ENCODE peak calls at places on chromosomes 3 and 15, in ten cellular contexts. D is adrenal gland; Z is GM23338; S is pancreas; H is PC-9; A is CD4-positive, CD25-positive, alpha-beta regulatory T cell; V is ovary; Y is IMR-90; W is brain microvascular endothelial cell; J is bronchial epithelial cell. K is an unnamed sample. For H3K36me3, the result is how much of the 10 kb centered on the place peaks cover.

GRCh38 chr3:46097691-46098241 is 70.5 kb upstream of the XCR1 start:
- DNase-seq in Z (no peak), S (no peak), Y (peak), J (no peak), A (no peak), D (no peak), V (no peak), H (peak), W (peak), K (no peak)

GRCh38 chr3:45333549-45333948 is 54.8 kb upstream of the LARS2 start:
- DNase-seq in J (peak), Y (peak), A (no peak), H (no peak), V (no peak), S (no peak), W (peak), D (no peak), Z (no peak), K (no peak)

GRCh38 chr3:77513541-77513940 is 473.6 kb downstream of the ROBO2 start:
- DNase-seq in Y (no peak), W (no peak), Z (no peak), S (no peak), D (no peak), H (no peak), V (no peak), J (no peak), A (no peak), K (no peak)

GRCh38 chr15:49538520-49538919 is 82.1 kb downstream of the FAM227B start:
- DNase-seq in V (no peak), S (no peak), A (no peak), Z (no peak), D (no peak), Y (no peak), J (no peak), W (no peak), H (no peak), K (no peak)

GRCh38 chr15:73573572-73573971 is 59.6 kb downstream of the NPTN start:
- DNase-seq in S (no peak), Y (peak), J (peak), Z (no peak), A (no peak), D (peak), W (peak), H (no peak), V (no peak), K (no peak)

GRCh38 chr15:72368895-72369294 is 6.9 kb downstream of the HEXA start:
- DNase-seq in S (no peak), Y (no peak), Z (no peak), W (no peak), J (no peak), V (no peak), A (no peak), H (no peak), D (peak), K (no peak)

GRCh38 chr15:52783191-52783829 is 6.8 kb downstream of the ONECUT1 start:
- DNase-seq in V (no peak), S (peak), Y (no peak), A (no peak), W (no peak), H (no peak), J (no peak), D (peak), Z (peak), K (no peak)

GRCh38 chr3:141828487-141829284 is 47.8 kb upstream of the ATP1B3 start:
- DNase-seq in J (peak), W (no peak), S (no peak), Y (peak), Z (no peak), H (peak), D (peak), V (no peak), A (no peak), K (no peak)

GRCh38 chr3:33063651-33064051 is 33.3 kb downstream of the GLB1 start:
- DNase-seq in J (no peak), V (no peak), S (no peak), Y (peak), Z (no peak), H (no peak), A (peak), D (peak), W (peak), K (no peak)

GRCh38 chr3:170426240-170426797 is 7.7 kb downstream of the CLDN11 start:
- DNase-seq in H (no peak), J (no peak), S (no peak), Y (no peak), W (no peak), D (no peak), V (no peak), Z (no peak), A (no peak), K (no peak)

GRCh38 chr3:9214599-9214998 is 34.8 kb downstream of the SRGAP3 start:
- DNase-seq in H (peak), S (no peak), V (no peak), Y (peak), J (peak), W (peak), A (no peak), Z (no peak), D (no peak), K (no peak)

GRCh38 chr3:194974468-194975135 is 288.9 kb downstream of the FAM43A start:
- DNase-seq in J (no peak), S (no peak), A (no peak), Y (no peak), W (no peak), H (no peak), Z (no peak), D (no peak), V (no peak), K (no peak)

GRCh38 chr3:188262913-188263683 is 109.1 kb downstream of the LPP start:
- DNase-seq in D (peak), A (no peak), V (no peak), S (no peak), H (peak), J (peak), Z (no peak), Y (peak), W (peak), K (no peak)

GRCh38 chr15:74431645-74432044 is 2.1 kb downstream of the SEMA7A start:
- DNase-seq in D (no peak), W (no peak), Z (no peak), V (no peak), A (no peak), J (no peak), S (no peak), H (no peak), Y (no peak), K (no peak)

GRCh38 chr3:172007065-172007370 is 32.4 kb upstream of the FNDC3B start:
- DNase-seq in H (peak), S (no peak), D (no peak), W (no peak), J (no peak), Y (no peak), Z (no peak), A (no peak), V (no peak), K (no peak)

GRCh38 chr15:33045066-33045810 is 149.3 kb downstream of the FMN1 start:
- DNase-seq in Y (peak), H (no peak), W (no peak), A (no peak), D (no peak), V (no peak), S (no peak), Z (no peak), J (no peak), K (no peak)

GRCh38 chr15:45333550-45333949 is 44.8 kb downstream of the GATM start:
- DNase-seq in H (no peak), Z (no peak), J (no peak), S (no peak), A (no peak), W (peak), V (peak), Y (peak), D (peak), K (no peak)

GRCh38 chr3:22296641-22297040 is 545.6 kb upstream of the ZNF385D start:
- DNase-seq in J (no peak), Z (no peak), H (no peak), S (no peak), Y (no peak), D (no peak), V (no peak), A (no peak), W (no peak), K (no peak)

GRCh38 chr3:14280326-14280725 is 101.7 kb downstream of the LSM3 start:
- DNase-seq in D (no peak), V (no peak), W (no peak), A (no peak), S (no peak), J (peak), Z (no peak), Y (peak), H (peak), K (no peak)

GRCh38 chr3:186211101-186211500 is 102.2 kb upstream of the ETV5 start:
- DNase-seq in A (no peak), H (no peak), Z (no peak), V (no peak), W (no peak), Y (no peak), D (peak), J (peak), S (no peak), K (no peak)

DNA sequence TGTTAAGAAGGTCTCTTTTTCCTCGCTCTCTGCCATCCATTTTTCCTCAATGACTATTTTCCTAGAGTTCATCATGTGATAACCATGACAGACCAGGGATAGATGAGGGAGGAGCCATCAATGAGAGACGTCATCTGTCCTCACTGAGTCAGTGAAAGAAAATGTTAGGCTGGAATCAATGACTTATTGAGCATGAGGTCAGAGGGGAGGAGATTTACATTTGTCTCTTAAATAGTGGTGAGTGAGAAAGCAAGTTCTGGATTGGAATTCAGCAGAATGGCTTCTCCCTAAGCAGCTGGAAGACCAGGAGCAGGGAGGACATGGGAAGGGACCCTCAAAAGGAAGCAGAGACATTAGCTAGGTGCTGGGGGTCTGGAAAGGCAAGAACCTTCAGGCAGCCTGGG is 28.2 kb upstream of the USP3 start:
- DNase-seq in D (no peak), W (peak), Z (no peak), A (no peak), V (no peak), J (peak), S (no peak), H (peak), Y (peak), K (no peak)
- H3K4me3 ChIP-seq in D (no peak), W (no peak), Z (no peak), A (no peak), V (no peak), J (no peak), S (no peak), H (no peak), Y (no peak), K (no peak)

GRCh38 chr15:90629217-90629616 is 87.9 kb upstream of the BLM start:
- DNase-seq in D (no peak), Z (no peak), J (no peak), Y (no peak), H (no peak), S (no peak), W (no peak), A (no peak), V (no peak), K (no peak)
- H3K36me3 ChIP-seq in D (under half), Z (under half), J (under half), Y (half or more), H (under half), S (under half), W (under half), A (half or more), V (under half), K (under half)

DNA sequence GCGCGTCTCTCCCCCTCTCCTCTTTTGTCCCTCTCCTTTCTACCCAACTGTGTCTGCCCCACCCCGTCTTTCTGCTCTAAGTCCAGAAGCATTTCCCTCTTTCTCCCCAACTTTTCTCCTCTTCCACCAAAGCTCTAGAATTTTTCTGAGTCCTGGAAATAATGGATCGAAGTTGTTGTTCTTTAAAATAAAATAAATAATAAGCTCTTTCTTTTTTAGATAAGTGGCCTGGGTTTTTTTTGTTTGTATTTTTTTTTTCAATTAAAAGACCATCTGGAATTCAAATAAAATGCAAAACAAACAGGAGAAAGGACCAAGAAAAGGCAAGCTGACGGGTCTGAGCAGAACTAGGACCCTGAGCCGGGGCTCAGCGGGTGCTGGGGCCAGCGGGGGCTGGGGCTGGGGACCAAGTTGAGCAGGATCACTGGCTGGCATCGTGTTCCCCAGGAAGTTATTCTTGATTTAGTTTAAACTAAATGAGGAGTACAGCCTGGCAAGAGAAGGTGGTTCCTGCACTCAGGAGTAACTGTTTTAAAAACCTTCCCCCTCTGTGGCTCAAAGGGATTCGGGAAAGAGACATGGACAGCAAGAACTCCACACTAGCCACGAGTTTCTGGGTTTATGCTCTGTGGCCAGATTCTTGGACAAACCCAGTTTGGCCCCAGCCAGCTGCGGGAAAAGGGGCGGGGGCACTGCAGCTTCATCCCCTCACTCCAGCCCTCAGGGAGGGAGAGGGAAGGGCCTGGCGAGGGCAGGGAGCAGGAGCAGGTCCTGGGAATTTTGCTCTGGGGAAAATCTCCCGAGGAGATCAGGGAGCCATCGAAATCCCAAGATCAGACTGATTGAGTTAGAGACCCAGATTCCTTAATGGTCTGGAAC is 8.4 kb downstream of the GATA2 start:
- DNase-seq in W (no peak), H (no peak), Z (peak), V (no peak), Y (no peak), A (no peak), S (no peak), D (no peak), J (no peak), K (no peak)
- H3K4me3 ChIP-seq in W (no peak), H (peak), Z (peak), V (peak), Y (no peak), A (no peak), S (no peak), D (no peak), J (no peak), K (no peak)

DNA sequence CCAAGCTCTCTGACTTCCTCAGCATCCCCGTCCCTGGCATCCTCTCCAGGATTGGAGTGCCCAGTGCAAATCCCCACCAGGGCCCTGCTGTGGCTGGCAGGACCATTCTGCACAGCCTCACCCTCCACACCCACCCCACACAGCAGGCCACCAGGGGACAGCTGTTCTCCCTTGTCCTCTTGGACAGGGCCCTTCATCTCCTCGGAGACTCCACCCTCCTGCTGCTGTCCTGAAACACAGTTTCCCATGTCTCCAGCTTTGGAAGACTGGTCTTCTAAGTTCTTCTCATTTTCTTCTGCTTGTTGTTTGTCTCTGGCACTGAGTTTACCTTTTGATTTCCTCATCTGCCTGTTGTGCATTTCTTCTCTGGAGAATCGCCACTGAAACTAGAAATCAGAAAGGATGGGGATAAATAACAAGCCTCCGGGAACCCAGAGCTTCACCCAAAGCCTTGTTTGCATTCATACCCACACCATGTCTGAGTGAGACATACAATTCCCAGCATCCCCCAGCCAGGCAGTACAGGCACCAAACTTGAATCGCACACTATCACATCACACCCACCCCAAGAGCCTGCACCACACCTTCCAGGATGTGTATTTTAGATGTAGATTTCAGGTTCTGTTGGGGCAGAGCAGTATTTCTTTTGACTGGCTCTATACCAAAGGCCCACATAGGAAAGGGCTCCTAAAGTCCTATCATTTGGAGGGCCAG is 52.0 kb downstream of the OXNAD1 start:
- DNase-seq in V (no peak), H (no peak), J (no peak), S (no peak), Y (no peak), D (no peak), A (no peak), Z (no peak), W (no peak), K (no peak)
- H3K36me3 ChIP-seq in V (under half), H (under half), J (under half), S (under half), Y (under half), D (under half), A (half or more), Z (under half), W (half or more), K (under half)

K was measured in SK-N-MC.